ENCODE peak calls at places on chromosomes 11 and 22, in five cellular contexts. One of them, this sample, is unnamed.

GRCh38 chr11:133945087-133945974 is 11.4 kb downstream of the IGSF9B start:
- DNase-seq in HEK293T: no peak
- DNase-seq in stimulated activated CD4-positive, alpha-beta T cell treated with anti-CD3 and anti-CD28 coated beads, Interleukin-4, amount 100 ng/mL, for 48 hours: peak
- DNase-seq in Kasumi-1: no peak
- DNase-seq in T-cell: peak
- DNase-seq in this sample: no peak

GRCh38 chr11:78659326-78660319 is 85.0 kb upstream of the NARS2 start:
- DNase-seq in HEK293T: no peak
- DNase-seq in stimulated activated CD4-positive, alpha-beta T cell treated with anti-CD3 and anti-CD28 coated beads, Interleukin-4, amount 100 ng/mL, for 48 hours: no peak
- DNase-seq in Kasumi-1: no peak
- DNase-seq in T-cell: no peak
- DNase-seq in this sample: no peak

GRCh38 chr22:24992946-24993345 is 40.4 kb downstream of the KIAA1671 start:
- DNase-seq in HEK293T: no peak
- DNase-seq in stimulated activated CD4-positive, alpha-beta T cell treated with anti-CD3 and anti-CD28 coated beads, Interleukin-4, amount 100 ng/mL, for 48 hours: no peak
- DNase-seq in Kasumi-1: no peak
- DNase-seq in T-cell: no peak
- DNase-seq in this sample: no peak

GRCh38 chr22:28629420-28630184 is 50.0 kb downstream of the TTC28 start:
- DNase-seq in HEK293T: peak
- DNase-seq in stimulated activated CD4-positive, alpha-beta T cell treated with anti-CD3 and anti-CD28 coated beads, Interleukin-4, amount 100 ng/mL, for 48 hours: no peak
- DNase-seq in Kasumi-1: no peak
- DNase-seq in T-cell: no peak
- DNase-seq in this sample: no peak

GRCh38 chr22:33418483-33418882 is 360.3 kb upstream of the SYN3 start:
- DNase-seq in HEK293T: no peak
- DNase-seq in stimulated activated CD4-positive, alpha-beta T cell treated with anti-CD3 and anti-CD28 coated beads, Interleukin-4, amount 100 ng/mL, for 48 hours: no peak
- DNase-seq in Kasumi-1: no peak
- DNase-seq in T-cell: no peak
- DNase-seq in this sample: no peak

GRCh38 chr11:45856044-45856468 is 8.8 kb downstream of the CRY2 start:
- DNase-seq in HEK293T: no peak
- DNase-seq in stimulated activated CD4-positive, alpha-beta T cell treated with anti-CD3 and anti-CD28 coated beads, Interleukin-4, amount 100 ng/mL, for 48 hours: no peak
- DNase-seq in Kasumi-1: no peak
- DNase-seq in T-cell: no peak
- DNase-seq in this sample: no peak

GRCh38 chr11:67178878-67179277 is 59.8 kb downstream of the KDM2A start:
- DNase-seq in HEK293T: no peak
- DNase-seq in stimulated activated CD4-positive, alpha-beta T cell treated with anti-CD3 and anti-CD28 coated beads, Interleukin-4, amount 100 ng/mL, for 48 hours: no peak
- DNase-seq in Kasumi-1: no peak
- DNase-seq in T-cell: no peak
- DNase-seq in this sample: no peak

GRCh38 chr11:128195057-128195751 is 392.2 kb downstream of the ETS1 start:
- DNase-seq in HEK293T: no peak
- DNase-seq in stimulated activated CD4-positive, alpha-beta T cell treated with anti-CD3 and anti-CD28 coated beads, Interleukin-4, amount 100 ng/mL, for 48 hours: no peak
- DNase-seq in Kasumi-1: peak
- DNase-seq in T-cell: peak
- DNase-seq in this sample: peak

GRCh38 chr11:75233688-75234295 is 6.8 kb upstream of the TPBGL start:
- DNase-seq in HEK293T: peak
- DNase-seq in stimulated activated CD4-positive, alpha-beta T cell treated with anti-CD3 and anti-CD28 coated beads, Interleukin-4, amount 100 ng/mL, for 48 hours: no peak
- DNase-seq in Kasumi-1: peak
- DNase-seq in T-cell: no peak
- DNase-seq in this sample: peak

GRCh38 chr11:68688881-68689280 is 4.5 kb downstream of the GAL start:
- DNase-seq in HEK293T: no peak
- DNase-seq in stimulated activated CD4-positive, alpha-beta T cell treated with anti-CD3 and anti-CD28 coated beads, Interleukin-4, amount 100 ng/mL, for 48 hours: no peak
- DNase-seq in Kasumi-1: no peak
- DNase-seq in T-cell: no peak
- DNase-seq in this sample: no peak

GRCh38 chr11:59891781-59892181 is 13.2 kb downstream of the OOSP3 start:
- DNase-seq in HEK293T: no peak
- DNase-seq in stimulated activated CD4-positive, alpha-beta T cell treated with anti-CD3 and anti-CD28 coated beads, Interleukin-4, amount 100 ng/mL, for 48 hours: no peak
- DNase-seq in Kasumi-1: no peak
- DNase-seq in T-cell: no peak
- DNase-seq in this sample: no peak

GRCh38 chr11:132960273-132960672 is 572.0 kb downstream of the OPCML start:
- DNase-seq in HEK293T: no peak
- DNase-seq in stimulated activated CD4-positive, alpha-beta T cell treated with anti-CD3 and anti-CD28 coated beads, Interleukin-4, amount 100 ng/mL, for 48 hours: no peak
- DNase-seq in Kasumi-1: no peak
- DNase-seq in T-cell: no peak
- DNase-seq in this sample: no peak

GRCh38 chr11:26572770-26573402 is 823 bp upstream of the MUC15 start:
- DNase-seq in HEK293T: no peak
- DNase-seq in stimulated activated CD4-positive, alpha-beta T cell treated with anti-CD3 and anti-CD28 coated beads, Interleukin-4, amount 100 ng/mL, for 48 hours: no peak
- DNase-seq in Kasumi-1: no peak
- DNase-seq in T-cell: no peak
- DNase-seq in this sample: no peak

GRCh38 chr11:3091081-3091845 is 34.0 kb upstream of the CARS1 start:
- DNase-seq in HEK293T: no peak
- DNase-seq in stimulated activated CD4-positive, alpha-beta T cell treated with anti-CD3 and anti-CD28 coated beads, Interleukin-4, amount 100 ng/mL, for 48 hours: no peak
- DNase-seq in Kasumi-1: no peak
- DNase-seq in T-cell: no peak
- DNase-seq in this sample: no peak

GRCh38 chr11:79400206-79400605 is 40.6 kb downstream of the TENM4 start:
- DNase-seq in HEK293T: no peak
- DNase-seq in stimulated activated CD4-positive, alpha-beta T cell treated with anti-CD3 and anti-CD28 coated beads, Interleukin-4, amount 100 ng/mL, for 48 hours: no peak
- DNase-seq in Kasumi-1: no peak
- DNase-seq in T-cell: no peak
- DNase-seq in this sample: no peak

GRCh38 chr11:67996622-67997459 is 7.1 kb downstream of the UNC93B1 start:
- DNase-seq in HEK293T: peak
- DNase-seq in stimulated activated CD4-positive, alpha-beta T cell treated with anti-CD3 and anti-CD28 coated beads, Interleukin-4, amount 100 ng/mL, for 48 hours: peak
- DNase-seq in Kasumi-1: no peak
- DNase-seq in T-cell: no peak
- DNase-seq in this sample: peak